ENCODE peak calls at places on chromosomes 6 and 20, in ten cellular contexts. One of them, this sample, is unnamed.

GRCh38 chr20:41047975-41048305 is 19.3 kb downstream of the TOP1 start:
- DNase-seq in glutamatergic neuron: no peak
- DNase-seq in neural progenitor cell: no peak
- DNase-seq in astrocyte of the cerebellum: no peak
- DNase-seq in dorsolateral prefrontal cortex: no peak
- DNase-seq in GM20000: peak; percentile 28
- DNase-seq in epithelial cell of esophagus: no peak
- DNase-seq in CD8-positive, alpha-beta T cell: no peak
- DNase-seq in breast epithelium: no peak
- DNase-seq in body of pancreas: no peak
- DNase-seq in this sample: no peak

GRCh38 chr20:20360464-20360863 is 7.4 kb upstream of the INSM1 start:
- DNase-seq in GM20000: peak; percentile 78
- DNase-seq in breast epithelium: no peak
- DNase-seq in glutamatergic neuron: peak; percentile 54
- DNase-seq in epithelial cell of esophagus: peak; percentile 71
- DNase-seq in body of pancreas: peak; percentile 54
- DNase-seq in CD8-positive, alpha-beta T cell: no peak
- DNase-seq in dorsolateral prefrontal cortex: peak; percentile 39
- DNase-seq in neural progenitor cell: peak; percentile 76
- DNase-seq in astrocyte of the cerebellum: peak; percentile 33
- DNase-seq in this sample: peak; percentile 30

GRCh38 chr6:105318660-105319059 is 84.2 kb downstream of the PREP start:
- DNase-seq in neural progenitor cell: no peak
- DNase-seq in GM20000: no peak
- DNase-seq in CD8-positive, alpha-beta T cell: no peak
- DNase-seq in body of pancreas: no peak
- DNase-seq in epithelial cell of esophagus: peak; percentile 91
- DNase-seq in astrocyte of the cerebellum: peak; percentile 46
- DNase-seq in dorsolateral prefrontal cortex: no peak
- DNase-seq in glutamatergic neuron: no peak
- DNase-seq in breast epithelium: no peak
- DNase-seq in this sample: no peak

GRCh38 chr20:47792021-47792618 is 6.8 kb upstream of the SULF2 start:
- DNase-seq in dorsolateral prefrontal cortex: no peak
- DNase-seq in GM20000: no peak
- DNase-seq in neural progenitor cell: no peak
- DNase-seq in astrocyte of the cerebellum: peak; percentile 98
- DNase-seq in body of pancreas: peak; percentile 47
- DNase-seq in glutamatergic neuron: no peak
- DNase-seq in breast epithelium: peak; percentile 67
- DNase-seq in CD8-positive, alpha-beta T cell: no peak
- DNase-seq in epithelial cell of esophagus: peak; percentile 93
- DNase-seq in this sample: no peak

GRCh38 chr6:49142422-49143151 is 320.5 kb downstream of the MMUT start:
- DNase-seq in GM20000: no peak
- DNase-seq in glutamatergic neuron: no peak
- DNase-seq in neural progenitor cell: peak; percentile 50
- DNase-seq in CD8-positive, alpha-beta T cell: no peak
- DNase-seq in epithelial cell of esophagus: no peak
- DNase-seq in body of pancreas: no peak
- DNase-seq in dorsolateral prefrontal cortex: no peak
- DNase-seq in astrocyte of the cerebellum: no peak
- DNase-seq in breast epithelium: no peak
- DNase-seq in this sample: no peak

GRCh38 chr6:115544765-115545409 is 515.8 kb downstream of the FRK start:
- DNase-seq in CD8-positive, alpha-beta T cell: no peak
- DNase-seq in breast epithelium: no peak
- DNase-seq in dorsolateral prefrontal cortex: no peak
- DNase-seq in astrocyte of the cerebellum: no peak
- DNase-seq in neural progenitor cell: no peak
- DNase-seq in GM20000: no peak
- DNase-seq in epithelial cell of esophagus: no peak
- DNase-seq in glutamatergic neuron: no peak
- DNase-seq in body of pancreas: no peak
- DNase-seq in this sample: peak; percentile 7

GRCh38 chr20:38208523-38208922 is 43.5 kb upstream of the TGM2 start:
- DNase-seq in GM20000: no peak
- DNase-seq in breast epithelium: no peak
- DNase-seq in neural progenitor cell: no peak
- DNase-seq in dorsolateral prefrontal cortex: no peak
- DNase-seq in glutamatergic neuron: no peak
- DNase-seq in astrocyte of the cerebellum: no peak
- DNase-seq in CD8-positive, alpha-beta T cell: no peak
- DNase-seq in epithelial cell of esophagus: no peak
- DNase-seq in body of pancreas: no peak
- DNase-seq in this sample: no peak

GRCh38 chr6:92586236-92586977 is 833.0 kb downstream of the EPHA7 start:
- DNase-seq in dorsolateral prefrontal cortex: no peak
- DNase-seq in astrocyte of the cerebellum: no peak
- DNase-seq in CD8-positive, alpha-beta T cell: no peak
- DNase-seq in breast epithelium: no peak
- DNase-seq in body of pancreas: no peak
- DNase-seq in neural progenitor cell: peak; percentile 7
- DNase-seq in epithelial cell of esophagus: no peak
- DNase-seq in GM20000: no peak
- DNase-seq in glutamatergic neuron: peak; percentile 19
- DNase-seq in this sample: no peak

GRCh38 chr6:24205020-24205492 is 79.0 kb downstream of the NRSN1 start:
- DNase-seq in CD8-positive, alpha-beta T cell: no peak
- DNase-seq in body of pancreas: no peak
- DNase-seq in breast epithelium: no peak
- DNase-seq in glutamatergic neuron: no peak
- DNase-seq in neural progenitor cell: peak; percentile 61
- DNase-seq in GM20000: peak; percentile 17
- DNase-seq in epithelial cell of esophagus: peak; percentile 41
- DNase-seq in astrocyte of the cerebellum: peak; percentile 33
- DNase-seq in dorsolateral prefrontal cortex: no peak
- DNase-seq in this sample: no peak

GRCh38 chr6:114277220-114277619 is 65.6 kb downstream of the HS3ST5 start:
- DNase-seq in body of pancreas: no peak
- DNase-seq in dorsolateral prefrontal cortex: no peak
- DNase-seq in epithelial cell of esophagus: no peak
- DNase-seq in breast epithelium: no peak
- DNase-seq in astrocyte of the cerebellum: no peak
- DNase-seq in neural progenitor cell: no peak
- DNase-seq in GM20000: no peak
- DNase-seq in CD8-positive, alpha-beta T cell: no peak
- DNase-seq in glutamatergic neuron: no peak
- DNase-seq in this sample: no peak

GRCh38 chr6:134002821-134003220 is 49.6 kb downstream of the SLC2A12 start:
- DNase-seq in body of pancreas: no peak
- DNase-seq in CD8-positive, alpha-beta T cell: no peak
- DNase-seq in neural progenitor cell: no peak
- DNase-seq in astrocyte of the cerebellum: peak; percentile 91
- DNase-seq in epithelial cell of esophagus: no peak
- DNase-seq in breast epithelium: no peak
- DNase-seq in glutamatergic neuron: no peak
- DNase-seq in GM20000: no peak
- DNase-seq in dorsolateral prefrontal cortex: no peak
- DNase-seq in this sample: no peak

GRCh38 chr20:62015445-62016288 is 50.0 kb downstream of the TAF4 start:
- DNase-seq in breast epithelium: no peak
- DNase-seq in neural progenitor cell: no peak
- DNase-seq in GM20000: no peak
- DNase-seq in epithelial cell of esophagus: no peak
- DNase-seq in CD8-positive, alpha-beta T cell: no peak
- DNase-seq in glutamatergic neuron: no peak
- DNase-seq in dorsolateral prefrontal cortex: no peak
- DNase-seq in astrocyte of the cerebellum: no peak
- DNase-seq in body of pancreas: no peak
- DNase-seq in this sample: no peak

GRCh38 chr6:116697475-116697874 is 16.5 kb downstream of the KPNA5 start:
- DNase-seq in breast epithelium: no peak
- DNase-seq in epithelial cell of esophagus: no peak
- DNase-seq in dorsolateral prefrontal cortex: no peak
- DNase-seq in GM20000: no peak
- DNase-seq in CD8-positive, alpha-beta T cell: no peak
- DNase-seq in glutamatergic neuron: no peak
- DNase-seq in astrocyte of the cerebellum: no peak
- DNase-seq in body of pancreas: no peak
- DNase-seq in neural progenitor cell: no peak
- DNase-seq in this sample: no peak

GRCh38 chr20:47019106-47019824 is 124.6 kb downstream of the EYA2 start:
- DNase-seq in dorsolateral prefrontal cortex: no peak
- DNase-seq in neural progenitor cell: no peak
- DNase-seq in glutamatergic neuron: peak; percentile 78
- DNase-seq in body of pancreas: no peak
- DNase-seq in breast epithelium: no peak
- DNase-seq in epithelial cell of esophagus: no peak
- DNase-seq in CD8-positive, alpha-beta T cell: no peak
- DNase-seq in GM20000: no peak
- DNase-seq in astrocyte of the cerebellum: no peak
- DNase-seq in this sample: no peak

GRCh38 chr20:17023811-17024210 is 203.0 kb upstream of the PCSK2 start:
- DNase-seq in GM20000: no peak
- DNase-seq in dorsolateral prefrontal cortex: no peak
- DNase-seq in glutamatergic neuron: peak; percentile 32
- DNase-seq in astrocyte of the cerebellum: no peak
- DNase-seq in breast epithelium: no peak
- DNase-seq in epithelial cell of esophagus: no peak
- DNase-seq in CD8-positive, alpha-beta T cell: no peak
- DNase-seq in body of pancreas: peak; percentile 14
- DNase-seq in neural progenitor cell: peak; percentile 68
- DNase-seq in this sample: no peak

GRCh38 chr6:105326838-105327745 is 75.8 kb downstream of the PREP start:
- DNase-seq in astrocyte of the cerebellum: no peak
- DNase-seq in glutamatergic neuron: peak; percentile 53
- DNase-seq in epithelial cell of esophagus: peak; percentile 79
- DNase-seq in neural progenitor cell: no peak
- DNase-seq in GM20000: no peak
- DNase-seq in dorsolateral prefrontal cortex: no peak
- DNase-seq in body of pancreas: peak; percentile 27
- DNase-seq in breast epithelium: no peak
- DNase-seq in CD8-positive, alpha-beta T cell: no peak
- DNase-seq in this sample: no peak

GRCh38 chr6:1856381-1856780 is 246.7 kb downstream of the FOXC1 start:
- DNase-seq in neural progenitor cell: no peak
- DNase-seq in GM20000: peak; percentile 59
- DNase-seq in CD8-positive, alpha-beta T cell: no peak
- DNase-seq in epithelial cell of esophagus: peak; percentile 52
- DNase-seq in breast epithelium: no peak
- DNase-seq in glutamatergic neuron: no peak
- DNase-seq in dorsolateral prefrontal cortex: no peak
- DNase-seq in astrocyte of the cerebellum: peak; percentile 26
- DNase-seq in body of pancreas: no peak
- DNase-seq in this sample: no peak

GRCh38 chr6:163579111-163579879 is 164.8 kb downstream of the QKI start:
- DNase-seq in GM20000: no peak
- DNase-seq in dorsolateral prefrontal cortex: peak; percentile 56
- DNase-seq in astrocyte of the cerebellum: no peak
- DNase-seq in body of pancreas: no peak
- DNase-seq in glutamatergic neuron: no peak
- DNase-seq in epithelial cell of esophagus: no peak
- DNase-seq in neural progenitor cell: peak; percentile 33
- DNase-seq in CD8-positive, alpha-beta T cell: no peak
- DNase-seq in breast epithelium: no peak
- DNase-seq in this sample: no peak
- TF ChIP-seq CTCF in GM20000: no peak
- TF ChIP-seq CTCF in dorsolateral prefrontal cortex: no peak
- TF ChIP-seq CTCF in astrocyte of the cerebellum: no peak
- TF ChIP-seq CTCF in body of pancreas: no peak
- TF ChIP-seq CTCF in glutamatergic neuron: no peak
- TF ChIP-seq CTCF in epithelial cell of esophagus: no peak
- TF ChIP-seq CTCF in neural progenitor cell: no peak
- TF ChIP-seq CTCF in CD8-positive, alpha-beta T cell: no peak
- TF ChIP-seq CTCF in breast epithelium: no peak
- TF ChIP-seq CTCF in this sample: no peak

DNA sequence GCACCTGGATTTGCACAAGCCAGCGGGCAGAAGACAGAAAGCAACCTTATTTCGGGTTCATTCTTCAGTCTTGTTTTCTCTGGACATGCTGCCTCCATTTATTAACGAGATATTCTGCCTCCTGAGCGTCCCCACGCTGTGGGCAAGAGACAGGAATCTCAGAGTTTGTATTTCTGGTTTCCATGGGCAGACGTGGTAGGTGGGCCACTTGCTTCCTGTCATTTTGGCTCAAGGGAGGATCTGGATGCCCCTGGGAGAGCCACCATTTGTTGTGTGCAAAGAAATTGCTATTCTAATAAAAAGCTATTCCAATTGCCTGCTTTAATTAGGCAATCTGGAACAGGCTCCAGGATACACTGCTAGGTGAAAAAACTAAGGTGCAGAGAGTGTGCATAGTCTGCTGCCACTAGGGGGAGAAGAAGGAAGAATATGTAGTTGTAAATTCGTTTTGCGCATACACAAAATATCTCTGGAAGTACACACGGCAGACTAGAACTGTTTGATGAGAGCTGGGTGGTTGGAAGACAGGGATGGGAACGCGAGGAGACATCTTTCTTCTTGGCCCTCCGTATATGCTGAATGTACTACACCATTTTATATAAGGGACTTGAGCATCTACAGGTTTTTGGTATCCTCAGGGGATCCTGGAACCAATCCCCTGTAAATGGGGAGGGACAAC is 30.1 kb upstream of the SLC16A10 start:
- DNase-seq in neural progenitor cell: peak; percentile 51
- DNase-seq in GM20000: peak; percentile 44
- DNase-seq in CD8-positive, alpha-beta T cell: no peak
- DNase-seq in glutamatergic neuron: no peak
- DNase-seq in body of pancreas: peak; percentile 61
- DNase-seq in epithelial cell of esophagus: peak; percentile 62
- DNase-seq in breast epithelium: no peak
- DNase-seq in astrocyte of the cerebellum: peak; percentile 40
- DNase-seq in dorsolateral prefrontal cortex: no peak
- DNase-seq in this sample: no peak
- TF ChIP-seq CTCF in neural progenitor cell: peak; percentile 75
- TF ChIP-seq CTCF in GM20000: peak; percentile 49
- TF ChIP-seq CTCF in CD8-positive, alpha-beta T cell: peak; percentile 61
- TF ChIP-seq CTCF in glutamatergic neuron: peak; percentile 80
- TF ChIP-seq CTCF in body of pancreas: peak; percentile 80
- TF ChIP-seq CTCF in epithelial cell of esophagus: peak; percentile 85
- TF ChIP-seq CTCF in breast epithelium: peak; percentile 34
- TF ChIP-seq CTCF in astrocyte of the cerebellum: peak; percentile 79
- TF ChIP-seq CTCF in dorsolateral prefrontal cortex: peak; percentile 54
- TF ChIP-seq CTCF in this sample: peak; percentile 73

GRCh38 chr20:4195499-4195898 is 180.1 kb upstream of the RNF24 start:
- DNase-seq in glutamatergic neuron: peak; percentile 64
- DNase-seq in epithelial cell of esophagus: peak; percentile 29
- DNase-seq in neural progenitor cell: peak; percentile 60
- DNase-seq in breast epithelium: no peak
- DNase-seq in CD8-positive, alpha-beta T cell: no peak
- DNase-seq in astrocyte of the cerebellum: no peak
- DNase-seq in GM20000: no peak
- DNase-seq in dorsolateral prefrontal cortex: peak; percentile 46
- DNase-seq in body of pancreas: no peak
- DNase-seq in this sample: no peak
- TF ChIP-seq CTCF in glutamatergic neuron: no peak
- TF ChIP-seq CTCF in epithelial cell of esophagus: peak; percentile 64
- TF ChIP-seq CTCF in neural progenitor cell: peak; percentile 68
- TF ChIP-seq CTCF in breast epithelium: no peak
- TF ChIP-seq CTCF in CD8-positive, alpha-beta T cell: no peak
- TF ChIP-seq CTCF in astrocyte of the cerebellum: peak; percentile 64
- TF ChIP-seq CTCF in GM20000: no peak
- TF ChIP-seq CTCF in dorsolateral prefrontal cortex: peak; percentile 56
- TF ChIP-seq CTCF in body of pancreas: peak; percentile 19
- TF ChIP-seq CTCF in this sample: peak; percentile 55

DNA sequence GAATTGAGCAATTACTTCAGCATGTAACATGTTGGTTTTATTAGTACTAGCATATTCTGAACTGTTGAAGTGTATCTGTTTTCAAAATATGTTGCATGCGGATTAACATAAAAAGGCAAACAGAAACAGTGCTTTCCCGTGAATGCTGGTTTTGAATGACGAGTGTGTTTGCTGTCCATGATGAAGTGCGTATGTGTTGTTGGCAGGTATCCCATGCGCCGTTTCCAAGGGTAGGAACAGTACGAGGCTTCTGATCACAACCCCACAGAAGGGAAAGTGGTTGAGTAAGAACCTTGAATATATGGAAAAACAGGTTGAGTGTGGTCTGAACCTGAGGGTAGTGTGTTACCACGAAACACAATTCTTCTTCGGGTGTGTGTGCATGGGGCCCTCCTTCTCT is 232.9 kb downstream of the SAMD5 start:
- DNase-seq in dorsolateral prefrontal cortex: no peak
- DNase-seq in neural progenitor cell: no peak
- DNase-seq in body of pancreas: no peak
- DNase-seq in astrocyte of the cerebellum: no peak
- DNase-seq in CD8-positive, alpha-beta T cell: no peak
- DNase-seq in GM20000: no peak
- DNase-seq in epithelial cell of esophagus: peak; percentile 18
- DNase-seq in breast epithelium: no peak
- DNase-seq in glutamatergic neuron: no peak
- DNase-seq in this sample: no peak
- TF ChIP-seq CTCF in dorsolateral prefrontal cortex: no peak
- TF ChIP-seq CTCF in neural progenitor cell: no peak
- TF ChIP-seq CTCF in body of pancreas: no peak
- TF ChIP-seq CTCF in astrocyte of the cerebellum: no peak
- TF ChIP-seq CTCF in CD8-positive, alpha-beta T cell: no peak
- TF ChIP-seq CTCF in GM20000: no peak
- TF ChIP-seq CTCF in epithelial cell of esophagus: no peak
- TF ChIP-seq CTCF in breast epithelium: no peak
- TF ChIP-seq CTCF in glutamatergic neuron: no peak
- TF ChIP-seq CTCF in this sample: no peak

This sample was measured in progenitor cell of endocrine pancreas.